ENCODE peak calls at places on chromosomes 2 and 18, in six cellular contexts. J is right atrium auricular region, W is fibroblast of pulmonary artery, G is astrocyte of the cerebellum, P is RWPE1, F is foreskin keratinocyte. H is an unnamed sample.

GRCh38 chr2:23384551-23385349 is at the start of gene KLHL29:
- DNase-seq in J (peak), W (peak), G (no peak), P (peak), F (no peak), H (peak)

GRCh38 chr2:173087793-173088493 is 12.3 kb downstream of the MAP3K20 start:
- DNase-seq in J (no peak), W (no peak), G (no peak), P (no peak), F (no peak), H (no peak)

GRCh38 chr2:219027511-219028055 is 13.7 kb downstream of the CFAP65 start:
- DNase-seq in J (no peak), W (no peak), G (no peak), P (no peak), F (no peak), H (no peak)

GRCh38 chr2:176189666-176190641 is 1.5 kb downstream of the HOXD1 start:
- DNase-seq in J (no peak), W (no peak), G (no peak), P (no peak), F (no peak), H (no peak)

GRCh38 chr2:220224711-220225519 is 597.5 kb downstream of the SLC4A3 start:
- DNase-seq in J (no peak), W (peak), G (peak), P (peak), F (peak), H (no peak)

GRCh38 chr18:2911533-2911932 is 64.7 kb downstream of the EMILIN2 start:
- DNase-seq in J (no peak), W (no peak), G (no peak), P (no peak), F (no peak), H (no peak)

GRCh38 chr2:233404227-233404626 is 49.9 kb downstream of the DGKD start:
- DNase-seq in J (no peak), W (peak), G (no peak), P (no peak), F (peak), H (no peak)

GRCh38 chr18:45312727-45313126 is 302.5 kb upstream of the SLC14A2 start:
- DNase-seq in J (no peak), W (no peak), G (no peak), P (no peak), F (no peak), H (no peak)

GRCh38 chr2:126774761-126775160 is 118.8 kb downstream of the GYPC start:
- DNase-seq in J (no peak), W (no peak), G (no peak), P (no peak), F (no peak), H (no peak)

GRCh38 chr2:96537734-96538486 is 1.4 kb downstream of the ARID5A start:
- DNase-seq in J (no peak), W (no peak), G (no peak), P (no peak), F (no peak), H (no peak)

GRCh38 chr2:183759033-183759432 is 634.8 kb downstream of the NUP35 start:
- DNase-seq in J (no peak), W (no peak), G (no peak), P (no peak), F (no peak), H (no peak)

GRCh38 chr2:23760746-23761145 is 166.2 kb downstream of the ATAD2B start:
- DNase-seq in J (no peak), W (peak), G (peak), P (peak), F (peak), H (no peak)

GRCh38 chr2:174145827-174146226 is 102.5 kb downstream of the OLA1 start:
- DNase-seq in J (no peak), W (peak), G (no peak), P (no peak), F (peak), H (no peak)

GRCh38 chr2:176140520-176141317 is 10.6 kb upstream of the HOXD4 start:
- DNase-seq in J (peak), W (peak), G (no peak), P (peak), F (peak), H (peak)

GRCh38 chr2:233329489-233330135 is 22.0 kb downstream of the SAG start:
- DNase-seq in J (no peak), W (peak), G (peak), P (no peak), F (no peak), H (no peak)

GRCh38 chr2:75241696-75242095 is 42.4 kb upstream of the TACR1 start:
- DNase-seq in J (no peak), W (peak), G (no peak), P (peak), F (no peak), H (no peak)

GRCh38 chr18:63676526-63676925 is 14.8 kb upstream of the SERPINB3 start:
- DNase-seq in J (no peak), W (no peak), G (no peak), P (no peak), F (peak), H (no peak)

GRCh38 chr2:203330434-203330833 is 2.2 kb downstream of the ABI2 start:
- DNase-seq in J (no peak), W (peak), G (no peak), P (peak), F (no peak), H (no peak)

GRCh38 chr18:70522183-70522582 is 233.3 kb downstream of the SOCS6 start:
- DNase-seq in J (no peak), W (no peak), G (no peak), P (no peak), F (no peak), H (no peak)

GRCh38 chr2:12046641-12047040 is 300.2 kb downstream of the LPIN1 start:
- DNase-seq in J (no peak), W (peak), G (no peak), P (peak), F (peak), H (no peak)

GRCh38 chr18:48711651-48712486 is 173.0 kb downstream of the CTIF start:
- DNase-seq in J (peak), W (peak), G (peak), P (no peak), F (no peak), H (peak)

GRCh38 chr2:20994130-20994529 is 49.7 kb downstream of the APOB start:
- DNase-seq in J (no peak), W (no peak), G (no peak), P (no peak), F (peak), H (no peak)

GRCh38 chr2:12928706-12929291 is 212.1 kb downstream of the TRIB2 start:
- DNase-seq in J (no peak), W (no peak), G (no peak), P (peak), F (peak), H (no peak)

GRCh38 chr2:19635951-19636505 is 265.8 kb downstream of the TTC32 start:
- DNase-seq in J (no peak), W (no peak), G (no peak), P (no peak), F (no peak), H (no peak)

GRCh38 chr2:3079959-3080948 is 297.4 kb downstream of the EIPR1 start:
- DNase-seq in J (no peak), W (no peak), G (no peak), P (no peak), F (no peak), H (no peak)

GRCh38 chr2:66577331-66578041 is 142.6 kb downstream of the MEIS1 start:
- DNase-seq in J (no peak), W (no peak), G (no peak), P (no peak), F (no peak), H (no peak)

GRCh38 chr2:46796843-46797625 is 118.6 kb downstream of the MCFD2 start:
- DNase-seq in J (no peak), W (no peak), G (no peak), P (no peak), F (no peak), H (no peak)

GRCh38 chr18:78925557-78926242 is 53.9 kb upstream of the SALL3 start:
- DNase-seq in J (no peak), W (no peak), G (no peak), P (no peak), F (no peak), H (no peak)

GRCh38 chr18:53790817-53791216 is 433.7 kb downstream of the MBD2 start:
- DNase-seq in J (no peak), W (peak), G (peak), P (no peak), F (no peak), H (no peak)

GRCh38 chr2:62537814-62538213 is 31.8 kb upstream of the TMEM17 start:
- DNase-seq in J (no peak), W (no peak), G (no peak), P (no peak), F (no peak), H (no peak)

GRCh38 chr2:162636206-162636728 is 202.3 kb downstream of the KCNH7 start:
- DNase-seq in J (no peak), W (no peak), G (peak), P (no peak), F (peak), H (no peak)

GRCh38 chr18:7760967-7761946 is 194.1 kb downstream of the PTPRM start:
- DNase-seq in J (no peak), W (peak), G (peak), P (no peak), F (no peak), H (no peak)

GRCh38 chr18:59231877-59232276 is 11.9 kb downstream of the GRP start:
- DNase-seq in J (no peak), W (no peak), G (no peak), P (no peak), F (no peak), H (no peak)
- TF ChIP-seq CTCF in J (no peak), W (no peak), G (no peak), P (no peak), F (no peak), H (no peak)

GRCh38 chr2:31674446-31674845 is 93.7 kb upstream of the SRD5A2 start:
- DNase-seq in J (no peak), W (no peak), G (no peak), P (no peak), F (no peak), H (no peak)

GRCh38 chr2:31675485-31675901 is 94.8 kb upstream of the SRD5A2 start:
- DNase-seq in J (no peak), W (no peak), G (no peak), P (no peak), F (no peak), H (no peak)
- TF ChIP-seq CTCF in J (no peak), W (no peak), G (no peak), P (no peak), F (peak), H (no peak)

GRCh38 chr2:179850188-179850587 is 11.2 kb downstream of the ZNF385B start:
- DNase-seq in J (no peak), W (peak), G (peak), P (peak), F (peak), H (no peak)
- TF ChIP-seq CTCF in J (no peak), W (peak), G (peak), P (no peak), F (peak), H (no peak)

GRCh38 chr2:188975497-188976102 is 1.4 kb downstream of the COL3A1 start:
- DNase-seq in J (no peak), W (peak), G (no peak), P (no peak), F (no peak), H (no peak)

GRCh38 chr2:188979119-188979729 is 5.1 kb downstream of the COL3A1 start:
- DNase-seq in J (no peak), W (no peak), G (no peak), P (no peak), F (no peak), H (no peak)

GRCh38 chr2:188979730-188980123 is 5.6 kb downstream of the COL3A1 start:
- DNase-seq in J (no peak), W (peak), G (no peak), P (no peak), F (no peak), H (no peak)

GRCh38 chr2:188976545-188977268 is 2.5 kb downstream of the COL3A1 start:
- DNase-seq in J (no peak), W (peak), G (no peak), P (peak), F (peak), H (no peak)

DNA sequence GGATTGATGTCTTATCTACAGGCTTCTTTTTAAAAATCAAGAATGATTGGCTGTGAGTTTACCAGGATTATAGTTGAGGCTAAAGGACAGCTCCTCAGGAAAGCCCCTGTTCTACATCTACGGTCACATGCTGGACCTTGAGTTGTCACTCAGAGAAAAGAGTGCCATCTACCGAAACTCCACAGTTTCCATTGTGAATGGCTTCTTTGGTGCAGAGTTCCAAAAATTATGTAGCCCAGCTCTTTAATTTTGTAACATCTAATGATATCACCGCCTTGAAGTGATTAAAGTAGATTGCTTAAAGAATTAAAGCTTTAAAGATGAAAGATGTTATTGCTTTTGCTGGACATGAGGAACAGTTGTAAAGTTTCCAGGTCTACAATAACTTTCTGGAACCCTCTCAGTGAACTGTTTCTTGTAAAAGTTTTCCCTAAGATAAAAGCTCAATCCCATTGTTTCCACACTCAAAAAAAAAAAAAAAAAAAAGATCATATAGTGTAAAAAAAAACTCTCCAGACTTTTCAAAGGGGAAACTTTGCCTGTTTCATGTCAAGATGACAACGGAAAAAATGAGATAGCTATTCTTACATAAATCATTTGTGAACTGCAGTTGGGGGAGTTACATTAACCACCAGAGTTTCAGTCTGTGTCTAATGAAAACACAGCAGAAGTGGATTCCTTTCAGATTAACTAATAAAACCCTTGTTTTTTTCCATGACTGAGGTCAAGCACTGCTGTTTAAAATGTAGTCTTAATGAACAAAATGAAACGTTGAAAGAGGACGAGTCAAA is 4.3 kb downstream of the COL3A1 start:
- DNase-seq in J (no peak), W (peak), G (peak), P (no peak), F (no peak), H (no peak)
- TF ChIP-seq CTCF in J (peak), W (peak), G (peak), P (peak), F (peak), H (no peak)